ENCODE peak calls at places on chromosomes 7 and 10, in four cellular contexts. One of them, this sample, is unnamed.

GRCh38 chr7:65441010-65441409 is 67.4 kb downstream of the ZNF92 start:
- DNase-seq in PC-3: peak; percentile 89
- DNase-seq in CD4-positive, alpha-beta memory T cell: no peak
- DNase-seq in uterus: no peak
- DNase-seq in this sample: no peak

GRCh38 chr7:68146970-68147369 is 1150.3 kb downstream of the TYW1 start:
- DNase-seq in PC-3: no peak
- DNase-seq in CD4-positive, alpha-beta memory T cell: no peak
- DNase-seq in uterus: no peak
- DNase-seq in this sample: no peak

GRCh38 chr7:68720722-68721121 is 877.6 kb upstream of the AUTS2 start:
- DNase-seq in PC-3: no peak
- DNase-seq in CD4-positive, alpha-beta memory T cell: no peak
- DNase-seq in uterus: no peak
- DNase-seq in this sample: peak; percentile 18

GRCh38 chr10:24958701-24959392 is 6.4 kb upstream of the PRTFDC1 start:
- DNase-seq in PC-3: no peak
- DNase-seq in CD4-positive, alpha-beta memory T cell: no peak
- DNase-seq in uterus: peak; percentile 73
- DNase-seq in this sample: no peak

GRCh38 chr7:98867271-98867701 is 2.5 kb downstream of the TMEM130 start:
- DNase-seq in PC-3: no peak
- DNase-seq in CD4-positive, alpha-beta memory T cell: no peak
- DNase-seq in uterus: no peak
- DNase-seq in this sample: no peak

GRCh38 chr10:73910764-73911552 is at the start of gene PLAU:
- DNase-seq in PC-3: peak; percentile 91
- DNase-seq in CD4-positive, alpha-beta memory T cell: peak; percentile 32
- DNase-seq in uterus: peak; percentile 53
- DNase-seq in this sample: peak; percentile 87

GRCh38 chr7:109261781-109262180 is 692.1 kb downstream of the DNAJB9 start:
- DNase-seq in PC-3: no peak
- DNase-seq in CD4-positive, alpha-beta memory T cell: no peak
- DNase-seq in uterus: no peak
- DNase-seq in this sample: no peak

GRCh38 chr7:146635200-146636032 is 518.8 kb downstream of the CNTNAP2 start:
- DNase-seq in PC-3: peak; percentile 27
- DNase-seq in CD4-positive, alpha-beta memory T cell: no peak
- DNase-seq in uterus: no peak
- DNase-seq in this sample: no peak

GRCh38 chr7:105839271-105839670 is 37.1 kb downstream of the ATXN7L1 start:
- DNase-seq in PC-3: no peak
- DNase-seq in CD4-positive, alpha-beta memory T cell: no peak
- DNase-seq in uterus: no peak
- DNase-seq in this sample: no peak

GRCh38 chr7:46352335-46352954 is 431.4 kb upstream of the IGFBP3 start:
- DNase-seq in PC-3: peak; percentile 79
- DNase-seq in CD4-positive, alpha-beta memory T cell: peak; percentile 3
- DNase-seq in uterus: peak; percentile 23
- DNase-seq in this sample: peak; percentile 57

GRCh38 chr10:5105626-5106025 is 11.4 kb downstream of the AKR1C3 start:
- DNase-seq in PC-3: no peak
- DNase-seq in CD4-positive, alpha-beta memory T cell: no peak
- DNase-seq in uterus: no peak
- DNase-seq in this sample: no peak

GRCh38 chr10:33566426-33566825 is 232.0 kb upstream of the NRP1 start:
- DNase-seq in PC-3: no peak
- DNase-seq in CD4-positive, alpha-beta memory T cell: no peak
- DNase-seq in uterus: no peak
- DNase-seq in this sample: no peak

GRCh38 chr7:120991133-120991532 is 2.6 kb downstream of the CPED1 start:
- DNase-seq in PC-3: no peak
- DNase-seq in CD4-positive, alpha-beta memory T cell: no peak
- DNase-seq in uterus: no peak
- DNase-seq in this sample: no peak

GRCh38 chr7:120993575-120994191 is 5.2 kb downstream of the CPED1 start:
- DNase-seq in PC-3: peak; percentile 31
- DNase-seq in CD4-positive, alpha-beta memory T cell: no peak
- DNase-seq in uterus: no peak
- DNase-seq in this sample: no peak

GRCh38 chr7:120991570-120991969 is 3.1 kb downstream of the CPED1 start:
- DNase-seq in PC-3: peak; percentile 41
- DNase-seq in CD4-positive, alpha-beta memory T cell: no peak
- DNase-seq in uterus: no peak
- DNase-seq in this sample: no peak

GRCh38 chr7:120993011-120993574 is 4.6 kb downstream of the CPED1 start:
- DNase-seq in PC-3: no peak
- DNase-seq in CD4-positive, alpha-beta memory T cell: no peak
- DNase-seq in uterus: no peak
- DNase-seq in this sample: no peak

GRCh38 chr7:120992272-120993010 is 3.9 kb downstream of the CPED1 start:
- DNase-seq in PC-3: no peak
- DNase-seq in CD4-positive, alpha-beta memory T cell: no peak
- DNase-seq in uterus: no peak
- DNase-seq in this sample: no peak
- H3K4me3 ChIP-seq in PC-3: peak overlapping the region; percentile 51
- H3K4me3 ChIP-seq in CD4-positive, alpha-beta memory T cell: no peak overlapping the region
- H3K4me3 ChIP-seq in uterus: peak overlapping the region; percentile 62
- H3K4me3 ChIP-seq in this sample: no peak overlapping the region

GRCh38 chr7:87356448-87356847 is 11.0 kb downstream of the CROT start:
- DNase-seq in PC-3: no peak
- DNase-seq in CD4-positive, alpha-beta memory T cell: no peak
- DNase-seq in uterus: no peak
- DNase-seq in this sample: no peak
- H3K4me3 ChIP-seq in PC-3: no peak overlapping the region
- H3K4me3 ChIP-seq in CD4-positive, alpha-beta memory T cell: no peak overlapping the region
- H3K4me3 ChIP-seq in uterus: no peak overlapping the region
- H3K4me3 ChIP-seq in this sample: no peak overlapping the region

GRCh38 chr7:18590259-18590658 is 94.7 kb downstream of the HDAC9 start:
- DNase-seq in PC-3: no peak
- DNase-seq in CD4-positive, alpha-beta memory T cell: no peak
- DNase-seq in uterus: no peak
- DNase-seq in this sample: peak; percentile 49

GRCh38 chr7:18593602-18594279 is 98.2 kb downstream of the HDAC9 start:
- DNase-seq in PC-3: no peak
- DNase-seq in CD4-positive, alpha-beta memory T cell: no peak
- DNase-seq in uterus: no peak
- DNase-seq in this sample: no peak

DNA sequence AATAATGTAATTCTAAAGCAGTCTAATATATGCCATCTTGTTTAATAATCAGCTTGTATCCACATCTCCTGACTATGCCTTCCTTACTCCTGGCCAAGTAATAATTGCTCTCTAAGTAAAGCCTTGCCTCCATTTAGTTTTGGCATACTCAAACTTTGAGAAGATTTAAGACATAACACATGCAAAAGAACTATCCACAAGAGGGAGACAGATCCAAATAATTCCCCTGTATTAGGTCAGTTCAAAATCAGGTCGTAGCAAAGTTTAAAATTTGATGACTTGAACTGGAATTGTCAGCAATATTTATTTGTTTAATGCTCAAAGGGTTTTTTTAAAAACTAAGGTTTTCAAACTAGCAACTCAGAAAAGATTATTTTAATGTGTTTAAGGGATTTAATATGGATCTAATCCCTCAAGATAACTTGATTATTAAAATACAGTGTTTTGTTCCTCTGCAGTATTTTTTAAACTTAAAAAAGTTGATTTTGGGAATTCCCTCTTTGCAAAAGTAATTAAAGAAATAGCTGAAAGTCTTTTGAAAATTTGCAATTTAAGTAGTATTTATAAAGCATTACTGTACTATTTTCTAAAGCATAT is 95.3 kb downstream of the HDAC9 start:
- DNase-seq in PC-3: peak; percentile 56
- DNase-seq in CD4-positive, alpha-beta memory T cell: peak; percentile 7
- DNase-seq in uterus: no peak
- DNase-seq in this sample: peak; percentile 64
- H3K4me3 ChIP-seq in PC-3: no peak overlapping the region
- H3K4me3 ChIP-seq in CD4-positive, alpha-beta memory T cell: no peak overlapping the region
- H3K4me3 ChIP-seq in uterus: no peak overlapping the region
- H3K4me3 ChIP-seq in this sample: no peak overlapping the region

GRCh38 chr7:111568419-111568818 is 6.1 kb upstream of the IMMP2L start:
- DNase-seq in PC-3: no peak
- DNase-seq in CD4-positive, alpha-beta memory T cell: no peak
- DNase-seq in uterus: no peak
- DNase-seq in this sample: no peak
- H3K4me3 ChIP-seq in PC-3: no peak overlapping the region
- H3K4me3 ChIP-seq in CD4-positive, alpha-beta memory T cell: no peak overlapping the region
- H3K4me3 ChIP-seq in uterus: no peak overlapping the region
- H3K4me3 ChIP-seq in this sample: no peak overlapping the region

GRCh38 chr7:33743594-33743993 is 161.7 kb upstream of the BMPER start:
- DNase-seq in PC-3: peak; percentile 21
- DNase-seq in CD4-positive, alpha-beta memory T cell: no peak
- DNase-seq in uterus: no peak
- DNase-seq in this sample: no peak

GRCh38 chr7:33744293-33744692 is 161.0 kb upstream of the BMPER start:
- DNase-seq in PC-3: peak; percentile 42
- DNase-seq in CD4-positive, alpha-beta memory T cell: no peak
- DNase-seq in uterus: no peak
- DNase-seq in this sample: peak; percentile 55

GRCh38 chr7:33742521-33742920 is 162.8 kb upstream of the BMPER start:
- DNase-seq in PC-3: no peak
- DNase-seq in CD4-positive, alpha-beta memory T cell: no peak
- DNase-seq in uterus: no peak
- DNase-seq in this sample: no peak

GRCh38 chr7:33745934-33746333 is 159.4 kb upstream of the BMPER start:
- DNase-seq in PC-3: peak; percentile 42
- DNase-seq in CD4-positive, alpha-beta memory T cell: no peak
- DNase-seq in uterus: no peak
- DNase-seq in this sample: no peak

DNA sequence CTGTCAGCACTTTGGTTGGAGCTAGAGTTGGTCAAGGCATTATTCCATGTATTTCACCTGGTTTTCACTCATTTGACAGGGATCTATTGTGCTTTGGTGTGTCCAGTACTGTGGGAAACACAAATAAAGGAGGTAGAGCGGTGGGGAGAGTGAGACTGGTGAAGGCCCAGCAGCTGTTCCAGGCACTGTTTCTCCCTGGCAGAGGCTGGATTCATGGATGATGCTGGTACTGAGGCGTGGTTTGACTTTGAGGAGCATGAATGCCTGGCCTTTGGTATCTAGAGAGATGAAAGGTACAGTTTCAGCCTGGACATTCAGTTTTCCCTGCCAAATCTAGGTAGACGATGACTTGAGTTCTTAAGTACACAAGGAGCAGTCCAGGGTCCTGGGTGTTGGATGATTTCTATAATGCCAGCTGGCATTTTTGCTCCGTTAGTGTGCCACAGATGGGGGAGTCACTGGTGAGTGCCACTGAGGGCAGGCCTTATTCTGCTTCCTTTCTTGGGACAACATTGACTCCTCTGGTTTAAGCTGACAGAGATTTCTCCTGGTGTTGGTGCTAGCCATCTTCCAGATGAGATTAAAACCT is 162.2 kb upstream of the BMPER start:
- DNase-seq in PC-3: no peak
- DNase-seq in CD4-positive, alpha-beta memory T cell: no peak
- DNase-seq in uterus: no peak
- DNase-seq in this sample: no peak
- H3K4me3 ChIP-seq in PC-3: no peak overlapping the region
- H3K4me3 ChIP-seq in CD4-positive, alpha-beta memory T cell: no peak overlapping the region
- H3K4me3 ChIP-seq in uterus: no peak overlapping the region
- H3K4me3 ChIP-seq in this sample: no peak overlapping the region

GRCh38 chr10:67780759-67781538 is 57.0 kb downstream of the DNAJC12 start:
- DNase-seq in PC-3: peak; percentile 33
- DNase-seq in CD4-positive, alpha-beta memory T cell: no peak
- DNase-seq in uterus: no peak
- DNase-seq in this sample: no peak
- H3K4me3 ChIP-seq in PC-3: no peak overlapping the region
- H3K4me3 ChIP-seq in CD4-positive, alpha-beta memory T cell: no peak overlapping the region
- H3K4me3 ChIP-seq in uterus: no peak overlapping the region
- H3K4me3 ChIP-seq in this sample: no peak overlapping the region

DNA sequence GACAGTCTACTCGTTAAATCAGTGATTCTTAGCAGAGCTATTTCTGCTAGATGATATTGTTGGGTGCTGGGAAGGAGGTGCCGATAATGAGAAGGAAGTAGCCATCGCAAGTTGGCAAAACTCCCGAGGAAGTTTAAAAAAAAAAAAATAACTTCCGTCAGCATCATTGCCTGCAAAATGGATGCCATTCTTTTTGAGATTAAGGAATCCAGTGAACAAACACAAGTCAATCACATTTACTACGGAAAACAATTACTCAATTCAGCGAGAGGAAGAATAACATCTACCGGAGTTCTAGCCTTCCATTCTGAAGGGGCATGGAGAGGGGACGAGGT is 74.4 kb upstream of the SFMBT2 start:
- DNase-seq in PC-3: no peak
- DNase-seq in CD4-positive, alpha-beta memory T cell: peak; percentile 31
- DNase-seq in uterus: no peak
- DNase-seq in this sample: no peak
- H3K4me3 ChIP-seq in PC-3: no peak overlapping the region
- H3K4me3 ChIP-seq in CD4-positive, alpha-beta memory T cell: peak overlapping the region; percentile 25
- H3K4me3 ChIP-seq in uterus: no peak overlapping the region
- H3K4me3 ChIP-seq in this sample: peak overlapping the region; percentile 42

GRCh38 chr7:32762321-32762669 is 129.3 kb downstream of the KBTBD2 start:
- DNase-seq in PC-3: no peak
- DNase-seq in CD4-positive, alpha-beta memory T cell: no peak
- DNase-seq in uterus: no peak
- DNase-seq in this sample: no peak
- H3K4me3 ChIP-seq in PC-3: no peak overlapping the region
- H3K4me3 ChIP-seq in CD4-positive, alpha-beta memory T cell: no peak overlapping the region
- H3K4me3 ChIP-seq in uterus: no peak overlapping the region
- H3K4me3 ChIP-seq in this sample: no peak overlapping the region

GRCh38 chr10:21171936-21172773 is 275.0 kb upstream of the NEBL start:
- DNase-seq in PC-3: peak; percentile 19
- DNase-seq in CD4-positive, alpha-beta memory T cell: no peak
- DNase-seq in uterus: no peak
- DNase-seq in this sample: no peak
- H3K4me3 ChIP-seq in PC-3: peak overlapping the region; percentile 91
- H3K4me3 ChIP-seq in CD4-positive, alpha-beta memory T cell: no peak overlapping the region
- H3K4me3 ChIP-seq in uterus: no peak overlapping the region
- H3K4me3 ChIP-seq in this sample: no peak overlapping the region

DNA sequence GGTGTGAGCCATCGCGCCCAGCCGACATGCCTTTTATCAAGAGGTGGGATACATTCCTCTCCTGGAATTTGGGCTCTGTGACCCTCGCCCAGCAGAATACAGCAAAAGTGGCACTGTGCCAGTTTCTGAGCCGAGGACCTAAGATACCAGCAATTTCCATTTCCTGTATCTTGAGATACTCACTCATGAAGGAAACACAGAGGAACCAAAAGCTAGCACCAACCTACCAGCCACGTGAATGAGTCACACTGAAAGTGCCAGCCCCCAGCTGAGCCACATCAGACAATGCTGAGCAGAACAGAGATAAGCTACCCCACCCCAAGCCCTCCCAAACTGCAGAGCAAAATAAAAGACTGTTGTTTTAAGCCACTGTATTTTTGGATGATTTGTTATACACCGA is 56.3 kb downstream of the CACUL1 start:
- DNase-seq in PC-3: peak; percentile 39
- DNase-seq in CD4-positive, alpha-beta memory T cell: peak; percentile 82
- DNase-seq in uterus: no peak
- DNase-seq in this sample: peak; percentile 78
- H3K4me3 ChIP-seq in PC-3: no peak overlapping the region
- H3K4me3 ChIP-seq in CD4-positive, alpha-beta memory T cell: no peak overlapping the region
- H3K4me3 ChIP-seq in uterus: no peak overlapping the region
- H3K4me3 ChIP-seq in this sample: no peak overlapping the region